ENCODE peak calls at places on chromosomes 16 and 17, in seven cellular contexts. One of them, this sample, is unnamed.

GRCh38 chr17:2396568-2397246 is 4.2 kb downstream of the MNT start:
- DNase-seq in activated CD4-positive, alpha-beta T cell treated with anti-CD3 and anti-CD28 coated beads for 48 hours: peak
- DNase-seq in HS-5: peak
- DNase-seq in NCI-H748 treated with DMSO at 0.1 percent for 48 hours: no peak
- DNase-seq in stimulated activated CD8-positive, alpha-beta memory T cell treated with anti-CD3 and anti-CD28 coated beads, Interleukin-12 subunit alpha, Interleukin-12 subunit beta, amount 100 ng/mL, for 1 hour: no peak
- DNase-seq in stimulated activated naive B cell treated with anti-CD40 and anti-IgM and Interleukin-4, amounts not matched to agents 10 μg/mL and 1 μg/mL and 100 μg/mL, for 72 hours: peak
- DNase-seq in stimulated activated CD4-positive, alpha-beta T cell treated with anti-CD3 and anti-CD28 coated beads, Interleukin-1b, Interleukin-23, amount 100 ng/mL, for 24 hours: peak
- DNase-seq in this sample: peak

GRCh38 chr16:69711115-69711740 is 15.1 kb downstream of the NQO1 start:
- DNase-seq in activated CD4-positive, alpha-beta T cell treated with anti-CD3 and anti-CD28 coated beads for 48 hours: peak
- DNase-seq in HS-5: no peak
- DNase-seq in NCI-H748 treated with DMSO at 0.1 percent for 48 hours: no peak
- DNase-seq in stimulated activated CD8-positive, alpha-beta memory T cell treated with anti-CD3 and anti-CD28 coated beads, Interleukin-12 subunit alpha, Interleukin-12 subunit beta, amount 100 ng/mL, for 1 hour: no peak
- DNase-seq in stimulated activated naive B cell treated with anti-CD40 and anti-IgM and Interleukin-4, amounts not matched to agents 10 μg/mL and 1 μg/mL and 100 μg/mL, for 72 hours: no peak
- DNase-seq in stimulated activated CD4-positive, alpha-beta T cell treated with anti-CD3 and anti-CD28 coated beads, Interleukin-1b, Interleukin-23, amount 100 ng/mL, for 24 hours: no peak
- DNase-seq in this sample: no peak

GRCh38 chr17:76371656-76372628 is 12.5 kb upstream of the SPHK1 start:
- DNase-seq in activated CD4-positive, alpha-beta T cell treated with anti-CD3 and anti-CD28 coated beads for 48 hours: no peak
- DNase-seq in HS-5: peak
- DNase-seq in NCI-H748 treated with DMSO at 0.1 percent for 48 hours: no peak
- DNase-seq in stimulated activated CD8-positive, alpha-beta memory T cell treated with anti-CD3 and anti-CD28 coated beads, Interleukin-12 subunit alpha, Interleukin-12 subunit beta, amount 100 ng/mL, for 1 hour: no peak
- DNase-seq in stimulated activated naive B cell treated with anti-CD40 and anti-IgM and Interleukin-4, amounts not matched to agents 10 μg/mL and 1 μg/mL and 100 μg/mL, for 72 hours: peak
- DNase-seq in stimulated activated CD4-positive, alpha-beta T cell treated with anti-CD3 and anti-CD28 coated beads, Interleukin-1b, Interleukin-23, amount 100 ng/mL, for 24 hours: no peak
- DNase-seq in this sample: no peak

GRCh38 chr16:77556203-77556602 is 121.4 kb upstream of the ADAMTS18 start:
- DNase-seq in activated CD4-positive, alpha-beta T cell treated with anti-CD3 and anti-CD28 coated beads for 48 hours: no peak
- DNase-seq in HS-5: no peak
- DNase-seq in NCI-H748 treated with DMSO at 0.1 percent for 48 hours: no peak
- DNase-seq in stimulated activated CD8-positive, alpha-beta memory T cell treated with anti-CD3 and anti-CD28 coated beads, Interleukin-12 subunit alpha, Interleukin-12 subunit beta, amount 100 ng/mL, for 1 hour: no peak
- DNase-seq in stimulated activated naive B cell treated with anti-CD40 and anti-IgM and Interleukin-4, amounts not matched to agents 10 μg/mL and 1 μg/mL and 100 μg/mL, for 72 hours: no peak
- DNase-seq in stimulated activated CD4-positive, alpha-beta T cell treated with anti-CD3 and anti-CD28 coated beads, Interleukin-1b, Interleukin-23, amount 100 ng/mL, for 24 hours: no peak
- DNase-seq in this sample: no peak

GRCh38 chr16:58127634-58128033 is 1.5 kb downstream of the CFAP20 start:
- DNase-seq in activated CD4-positive, alpha-beta T cell treated with anti-CD3 and anti-CD28 coated beads for 48 hours: no peak
- DNase-seq in HS-5: no peak
- DNase-seq in NCI-H748 treated with DMSO at 0.1 percent for 48 hours: no peak
- DNase-seq in stimulated activated CD8-positive, alpha-beta memory T cell treated with anti-CD3 and anti-CD28 coated beads, Interleukin-12 subunit alpha, Interleukin-12 subunit beta, amount 100 ng/mL, for 1 hour: no peak
- DNase-seq in stimulated activated naive B cell treated with anti-CD40 and anti-IgM and Interleukin-4, amounts not matched to agents 10 μg/mL and 1 μg/mL and 100 μg/mL, for 72 hours: no peak
- DNase-seq in stimulated activated CD4-positive, alpha-beta T cell treated with anti-CD3 and anti-CD28 coated beads, Interleukin-1b, Interleukin-23, amount 100 ng/mL, for 24 hours: no peak
- DNase-seq in this sample: no peak

GRCh38 chr17:19755821-19756510 is 7.9 kb upstream of the ALDH3A1 start:
- DNase-seq in activated CD4-positive, alpha-beta T cell treated with anti-CD3 and anti-CD28 coated beads for 48 hours: no peak
- DNase-seq in HS-5: no peak
- DNase-seq in NCI-H748 treated with DMSO at 0.1 percent for 48 hours: no peak
- DNase-seq in stimulated activated CD8-positive, alpha-beta memory T cell treated with anti-CD3 and anti-CD28 coated beads, Interleukin-12 subunit alpha, Interleukin-12 subunit beta, amount 100 ng/mL, for 1 hour: no peak
- DNase-seq in stimulated activated naive B cell treated with anti-CD40 and anti-IgM and Interleukin-4, amounts not matched to agents 10 μg/mL and 1 μg/mL and 100 μg/mL, for 72 hours: peak
- DNase-seq in stimulated activated CD4-positive, alpha-beta T cell treated with anti-CD3 and anti-CD28 coated beads, Interleukin-1b, Interleukin-23, amount 100 ng/mL, for 24 hours: no peak
- DNase-seq in this sample: no peak

GRCh38 chr17:7838291-7839075 is 4.5 kb downstream of the KDM6B start:
- DNase-seq in activated CD4-positive, alpha-beta T cell treated with anti-CD3 and anti-CD28 coated beads for 48 hours: no peak
- DNase-seq in HS-5: no peak
- DNase-seq in NCI-H748 treated with DMSO at 0.1 percent for 48 hours: peak
- DNase-seq in stimulated activated CD8-positive, alpha-beta memory T cell treated with anti-CD3 and anti-CD28 coated beads, Interleukin-12 subunit alpha, Interleukin-12 subunit beta, amount 100 ng/mL, for 1 hour: no peak
- DNase-seq in stimulated activated naive B cell treated with anti-CD40 and anti-IgM and Interleukin-4, amounts not matched to agents 10 μg/mL and 1 μg/mL and 100 μg/mL, for 72 hours: no peak
- DNase-seq in stimulated activated CD4-positive, alpha-beta T cell treated with anti-CD3 and anti-CD28 coated beads, Interleukin-1b, Interleukin-23, amount 100 ng/mL, for 24 hours: no peak
- DNase-seq in this sample: peak

GRCh38 chr17:27339836-27340550 is 46.1 kb downstream of the WSB1 start:
- DNase-seq in activated CD4-positive, alpha-beta T cell treated with anti-CD3 and anti-CD28 coated beads for 48 hours: peak
- DNase-seq in HS-5: no peak
- DNase-seq in NCI-H748 treated with DMSO at 0.1 percent for 48 hours: no peak
- DNase-seq in stimulated activated CD8-positive, alpha-beta memory T cell treated with anti-CD3 and anti-CD28 coated beads, Interleukin-12 subunit alpha, Interleukin-12 subunit beta, amount 100 ng/mL, for 1 hour: no peak
- DNase-seq in stimulated activated naive B cell treated with anti-CD40 and anti-IgM and Interleukin-4, amounts not matched to agents 10 μg/mL and 1 μg/mL and 100 μg/mL, for 72 hours: no peak
- DNase-seq in stimulated activated CD4-positive, alpha-beta T cell treated with anti-CD3 and anti-CD28 coated beads, Interleukin-1b, Interleukin-23, amount 100 ng/mL, for 24 hours: peak
- DNase-seq in this sample: no peak

This sample was measured in foreskin melanocyte.